ENCODE peak calls at places on chromosomes 2 and 18, in six cellular contexts. Q, B, P, K, W and M are unnamed samples.
A peak's percentile ranks its signal among the peaks of the same experiment; 100 is the strongest.

GRCh38 chr18:45856526-45856925 is 31.1 kb downstream of the SIGLEC15 start:
- DNase-seq in W (no peak), Q (no peak), P (peak; percentile 92), B (no peak), K (no peak), M (no peak)

GRCh38 chr18:43882358-43882757 is 605.1 kb upstream of the SYT4 start:
- DNase-seq in W (no peak), Q (no peak), P (no peak), B (no peak), K (no peak), M (no peak)

GRCh38 chr18:76823166-76823539 is 796 bp downstream of the ZNF236 start:
- DNase-seq in W (no peak), B (no peak), Q (no peak), P (no peak), K (no peak), M (no peak)

GRCh38 chr18:79568543-79569205 is 110.9 kb upstream of the CTDP1 start:
- DNase-seq in P (no peak), B (peak; percentile 11), Q (peak; percentile 13), K (no peak), W (no peak), M (no peak)

GRCh38 chr2:197081294-197081693 is 154.8 kb upstream of the PGAP1 start:
- DNase-seq in K (no peak), P (no peak), W (no peak), Q (no peak), B (peak; percentile 49), M (no peak)

GRCh38 chr2:240205348-240205747 is 64.9 kb upstream of the OTOS start:
- DNase-seq in K (no peak), P (peak; percentile 46), W (no peak), B (no peak), Q (peak; percentile 27), M (peak; percentile 75)

GRCh38 chr2:2870106-2870505 is 507.5 kb downstream of the EIPR1 start:
- DNase-seq in K (no peak), W (no peak), B (no peak), Q (no peak), P (no peak), M (no peak)

GRCh38 chr2:86039963-86040655 is 65.6 kb downstream of the POLR1A start:
- DNase-seq in B (no peak), W (no peak), Q (no peak), P (no peak), K (no peak), M (no peak)

GRCh38 chr2:138572318-138572717 is 70.7 kb downstream of the SPOPL start:
- DNase-seq in K (no peak), B (no peak), Q (no peak), P (peak; percentile 12), W (no peak), M (no peak)

GRCh38 chr2:35548171-35548570 is 807.4 kb upstream of the CRIM1 start:
- DNase-seq in Q (no peak), P (no peak), W (no peak), B (no peak), K (no peak), M (no peak)

GRCh38 chr2:26196683-26197418 is 24.0 kb downstream of the GAREM2 start:
- DNase-seq in W (no peak), Q (no peak), P (no peak), B (no peak), K (no peak), M (no peak)

GRCh38 chr18:61855127-61855991 is 37.4 kb downstream of the RNF152 start:
- DNase-seq in B (no peak), W (no peak), K (no peak), Q (no peak), P (no peak), M (no peak)

GRCh38 chr2:86673976-86674670 is 46.0 kb upstream of the RMND5A start:
- DNase-seq in W (no peak), B (no peak), K (no peak), Q (no peak), P (peak; percentile 4), M (no peak)

GRCh38 chr2:45616663-45617411 is 5.8 kb upstream of the SRBD1 start:
- DNase-seq in P (peak; percentile 89), B (no peak), W (no peak), Q (no peak), K (no peak), M (no peak)

GRCh38 chr2:101868525-101868924 is 123.2 kb upstream of the IL1R2 start:
- DNase-seq in B (no peak), W (no peak), K (no peak), P (no peak), Q (no peak), M (no peak)

GRCh38 chr18:8718401-8718913 is 13.1 kb downstream of the MTCL1 start:
- DNase-seq in K (no peak), W (no peak), B (no peak), Q (no peak), P (no peak), M (no peak)

GRCh38 chr2:53768233-53768542 is 584 bp downstream of the CHAC2 start:
- DNase-seq in K (no peak), B (no peak), W (peak; percentile 40), Q (peak; percentile 39), P (peak; percentile 40), M (peak; percentile 28)

GRCh38 chr2:115160523-115161521 is 718.4 kb downstream of the DPP10 start:
- DNase-seq in K (no peak), P (no peak), W (no peak), B (no peak), Q (peak; percentile 41), M (peak; percentile 54)

GRCh38 chr18:50638623-50639398 is 78.9 kb downstream of the MAPK4 start:
- DNase-seq in W (no peak), B (no peak), K (no peak), P (no peak), Q (no peak), M (no peak)

GRCh38 chr2:207601774-207602173 is 23.4 kb downstream of the METTL21A start:
- DNase-seq in P (no peak), Q (no peak), W (no peak), K (no peak), B (no peak), M (no peak)

GRCh38 chr2:74026674-74027294 is 42.1 kb downstream of the TET3 start:
- DNase-seq in W (no peak), Q (no peak), B (no peak), K (no peak), P (no peak), M (no peak)

GRCh38 chr2:51638811-51639210 is 606.9 kb upstream of the NRXN1 start:
- DNase-seq in K (no peak), Q (no peak), W (no peak), P (no peak), B (no peak), M (no peak)

GRCh38 chr2:239692348-239692747 is 291.5 kb upstream of the HDAC4 start:
- DNase-seq in W (no peak), P (no peak), B (no peak), Q (no peak), K (no peak), M (no peak)

GRCh38 chr18:13245481-13246000 is 27.0 kb downstream of the LDLRAD4 start:
- DNase-seq in B (no peak), K (no peak), P (no peak), Q (no peak), W (no peak), M (no peak)

GRCh38 chr2:142834003-142834402 is 43.5 kb upstream of the KYNU start:
- DNase-seq in B (no peak), W (no peak), Q (no peak), K (no peak), P (peak; percentile 60), M (no peak)

GRCh38 chr18:46642561-46642960 is 14.5 kb downstream of the LOXHD1 start:
- DNase-seq in W (no peak), B (no peak), Q (no peak), K (no peak), P (no peak), M (no peak)

GRCh38 chr18:44851806-44852205 is 171.1 kb downstream of the SETBP1 start:
- DNase-seq in K (no peak), B (no peak), Q (no peak), W (no peak), P (no peak), M (no peak)

GRCh38 chr2:54936766-54937165 is 113.5 kb downstream of the RTN4 start:
- DNase-seq in B (no peak), W (no peak), K (no peak), P (no peak), Q (no peak), M (no peak)

GRCh38 chr2:222480497-222480896 is 56.2 kb downstream of the SGPP2 start:
- DNase-seq in P (no peak), Q (no peak), W (no peak), K (no peak), B (no peak), M (no peak)

GRCh38 chr2:33437297-33437696 is 39.2 kb upstream of the RASGRP3 start:
- DNase-seq in Q (no peak), W (no peak), B (no peak), P (peak; percentile 96), K (no peak), M (no peak)

GRCh38 chr18:57737661-57738060 is 65.5 kb downstream of the ATP8B1 start:
- DNase-seq in K (no peak), B (peak; percentile 89), Q (peak; percentile 80), P (peak; percentile 97), W (no peak), M (no peak)

GRCh38 chr2:43417296-43417695 is 178.5 kb downstream of the THADA start:
- DNase-seq in W (no peak), K (no peak), Q (no peak), P (peak; percentile 64), B (no peak), M (no peak)

GRCh38 chr2:66702251-66702745 is 267.4 kb downstream of the MEIS1 start:
- DNase-seq in B (no peak), Q (no peak), W (no peak), K (no peak), P (peak; percentile 24), M (no peak)

GRCh38 chr2:74991977-74992376 is 33.5 kb downstream of the POLE4 start:
- DNase-seq in B (no peak), Q (no peak), W (no peak), P (peak; percentile 75), K (no peak), M (no peak)

GRCh38 chr2:26460613-26461031 is 17.3 kb downstream of the OTOF start:
- DNase-seq in K (no peak), W (no peak), Q (no peak), P (no peak), B (no peak), M (no peak)

GRCh38 chr2:85551698-85552678 is 9.3 kb downstream of the GGCX start:
- DNase-seq in Q (peak; percentile 79), P (peak; percentile 83), K (peak; percentile 61), B (peak; percentile 81), W (peak; percentile 79), M (peak; percentile 50)

GRCh38 chr2:120661551-120661950 is 74.1 kb upstream of the GLI2 start:
- DNase-seq in Q (no peak), K (no peak), P (no peak), B (no peak), W (no peak), M (no peak)

GRCh38 chr2:152462591-152463178 is 127.7 kb downstream of the FMNL2 start:
- DNase-seq in W (no peak), P (no peak), B (no peak), K (no peak), Q (no peak), M (no peak)

GRCh38 chr2:95006661-95007060 is 18.8 kb upstream of the MAL start:
- DNase-seq in P (no peak), Q (no peak), B (no peak), W (no peak), K (no peak), M (no peak)

GRCh38 chr18:77004555-77005380 is 127.8 kb downstream of the MBP start:
- DNase-seq in P (no peak), B (peak; percentile 75), K (no peak), W (no peak), Q (no peak), M (no peak)